ENCODE peak calls at places on chromosomes 7 and 10, in five cellular contexts. U is stomach, A is ovary, E is transverse colon, O is sigmoid colon. C is an unnamed sample.

GRCh38 chr10:88116491-88116890 is 253.1 kb downstream of the PTEN start:
- DNase-seq in U (no peak), A (no peak), E (no peak), O (no peak), C (no peak)

GRCh38 chr7:70060298-70061068 is 462.2 kb downstream of the AUTS2 start:
- DNase-seq in U (no peak), A (no peak), E (no peak), O (no peak), C (no peak)

GRCh38 chr7:44477063-44477830 is 13.2 kb downstream of the NUDCD3 start:
- DNase-seq in U (peak; percentile 59), A (peak; percentile 20), E (peak; percentile 40), O (no peak), C (no peak)

GRCh38 chr10:28687683-28688001 is 10.3 kb downstream of the BAMBI start:
- DNase-seq in U (no peak), A (no peak), E (no peak), O (no peak), C (no peak)

GRCh38 chr10:70513848-70514309 is 35.3 kb downstream of the PALD1 start:
- DNase-seq in U (no peak), A (no peak), E (peak; percentile 53), O (no peak), C (no peak)

GRCh38 chr7:16071246-16071857 is 350.0 kb downstream of the CRPPA start:
- DNase-seq in U (no peak), A (peak; percentile 18), E (peak; percentile 10), O (no peak), C (no peak)

GRCh38 chr7:85310301-85310700 is 123.4 kb upstream of the SEMA3D start:
- DNase-seq in U (no peak), A (no peak), E (no peak), O (no peak), C (no peak)

GRCh38 chr7:135386181-135386580 is 123.7 kb downstream of the CNOT4 start:
- DNase-seq in U (no peak), A (no peak), E (no peak), O (no peak), C (no peak)

GRCh38 chr10:88092975-88093374 is 229.6 kb downstream of the PTEN start:
- DNase-seq in U (peak; percentile 44), A (peak; percentile 20), E (no peak), O (no peak), C (no peak)

GRCh38 chr10:74681917-74682627 is 144.3 kb upstream of the KAT6B start:
- DNase-seq in U (no peak), A (no peak), E (no peak), O (no peak), C (no peak)

GRCh38 chr10:77456414-77456813 is 181.2 kb downstream of the KCNMA1 start:
- DNase-seq in U (peak; percentile 32), A (no peak), E (peak; percentile 48), O (no peak), C (no peak)

GRCh38 chr10:132365102-132365501 is 31.9 kb upstream of the PWWP2B start:
- DNase-seq in U (no peak), A (no peak), E (no peak), O (peak; percentile 47), C (no peak)

GRCh38 chr7:122298618-122299017 is 5.9 kb downstream of the FEZF1 start:
- DNase-seq in U (no peak), A (no peak), E (no peak), O (no peak), C (no peak)

GRCh38 chr10:109931153-109931552 is 7.8 kb upstream of the XPNPEP1 start:
- DNase-seq in U (no peak), A (no peak), E (no peak), O (no peak), C (no peak)

GRCh38 chr10:89207801-89208551 is 859 bp upstream of the CH25H start:
- DNase-seq in U (no peak), A (peak; percentile 58), E (peak; percentile 33), O (peak; percentile 78), C (peak; percentile 93)

GRCh38 chr10:114551310-114551972 is 106.6 kb downstream of the ABLIM1 start:
- DNase-seq in U (peak; percentile 96), A (peak; percentile 63), E (peak; percentile 80), O (peak; percentile 74), C (no peak)

GRCh38 chr7:151225948-151226510 is 976 bp downstream of the ABCF2 start:
- DNase-seq in U (no peak), A (no peak), E (no peak), O (no peak), C (no peak)

GRCh38 chr7:117912421-117912820 is 39.2 kb upstream of the CTTNBP2 start:
- DNase-seq in U (no peak), A (no peak), E (no peak), O (no peak), C (no peak)

GRCh38 chr10:104337527-104337984 is 709 bp downstream of the ITPRIP start:
- DNase-seq in U (no peak), A (peak; percentile 59), E (peak; percentile 63), O (no peak), C (no peak)

GRCh38 chr10:72095195-72095594 is 6.8 kb upstream of the SPOCK2 start:
- DNase-seq in U (no peak), A (no peak), E (no peak), O (no peak), C (no peak)

GRCh38 chr7:138880881-138881577 is 83.0 kb upstream of the ATP6V0A4 start:
- DNase-seq in U (peak; percentile 40), A (no peak), E (no peak), O (no peak), C (no peak)

GRCh38 chr7:28002638-28003037 is 178.0 kb downstream of the JAZF1 start:
- DNase-seq in U (no peak), A (no peak), E (no peak), O (no peak), C (no peak)

GRCh38 chr7:127865466-127865865 is 165.8 kb downstream of the LRRC4 start:
- DNase-seq in U (no peak), A (no peak), E (no peak), O (no peak), C (no peak)

GRCh38 chr7:24911213-24911603 is 68.8 kb downstream of the OSBPL3 start:
- DNase-seq in U (no peak), A (no peak), E (no peak), O (no peak), C (no peak)

GRCh38 chr7:24912874-24913514 is 67.0 kb downstream of the OSBPL3 start:
- DNase-seq in U (peak; percentile 29), A (no peak), E (peak; percentile 36), O (no peak), C (no peak)

GRCh38 chr7:24908757-24909156 is 71.2 kb downstream of the OSBPL3 start:
- DNase-seq in U (no peak), A (no peak), E (no peak), O (no peak), C (no peak)

GRCh38 chr7:24912424-24912823 is 67.6 kb downstream of the OSBPL3 start:
- DNase-seq in U (no peak), A (no peak), E (no peak), O (no peak), C (no peak)

DNA sequence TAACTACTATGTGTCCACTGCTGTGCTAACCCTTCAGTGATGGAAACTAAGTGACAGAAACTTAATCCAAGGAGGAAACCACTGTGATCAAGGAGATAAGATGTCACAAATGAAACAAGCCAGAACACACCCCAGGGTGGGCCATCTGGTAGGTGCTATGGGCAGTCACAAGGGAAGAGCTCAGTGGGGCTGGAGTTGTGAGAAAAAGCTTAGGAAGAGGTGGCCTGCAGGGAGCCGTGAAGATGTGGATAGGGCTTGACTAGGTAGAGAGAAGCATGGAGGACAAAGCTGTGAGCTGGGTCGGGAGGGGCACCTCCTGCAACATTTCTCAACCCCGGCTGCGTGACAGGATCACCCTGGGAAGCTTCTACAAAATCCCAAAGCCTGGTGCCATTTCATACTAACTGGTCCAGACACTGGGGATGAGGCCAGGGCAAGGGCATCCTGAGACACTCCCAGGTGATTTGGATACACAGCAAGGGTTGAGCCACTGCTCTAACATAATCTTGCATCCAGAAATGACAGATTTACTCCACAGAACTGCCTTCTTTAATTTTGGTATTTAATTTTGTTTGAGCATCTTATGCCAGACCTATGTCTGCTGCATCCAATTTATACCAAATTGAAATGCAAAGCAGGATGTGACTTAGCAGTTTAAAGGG is 69.3 kb downstream of the OSBPL3 start:
- DNase-seq in U (no peak), A (no peak), E (no peak), O (no peak), C (no peak)
- TF ChIP-seq EP300 in U (no peak), A (no peak), E (no peak), O (no peak), C (no peak)

DNA sequence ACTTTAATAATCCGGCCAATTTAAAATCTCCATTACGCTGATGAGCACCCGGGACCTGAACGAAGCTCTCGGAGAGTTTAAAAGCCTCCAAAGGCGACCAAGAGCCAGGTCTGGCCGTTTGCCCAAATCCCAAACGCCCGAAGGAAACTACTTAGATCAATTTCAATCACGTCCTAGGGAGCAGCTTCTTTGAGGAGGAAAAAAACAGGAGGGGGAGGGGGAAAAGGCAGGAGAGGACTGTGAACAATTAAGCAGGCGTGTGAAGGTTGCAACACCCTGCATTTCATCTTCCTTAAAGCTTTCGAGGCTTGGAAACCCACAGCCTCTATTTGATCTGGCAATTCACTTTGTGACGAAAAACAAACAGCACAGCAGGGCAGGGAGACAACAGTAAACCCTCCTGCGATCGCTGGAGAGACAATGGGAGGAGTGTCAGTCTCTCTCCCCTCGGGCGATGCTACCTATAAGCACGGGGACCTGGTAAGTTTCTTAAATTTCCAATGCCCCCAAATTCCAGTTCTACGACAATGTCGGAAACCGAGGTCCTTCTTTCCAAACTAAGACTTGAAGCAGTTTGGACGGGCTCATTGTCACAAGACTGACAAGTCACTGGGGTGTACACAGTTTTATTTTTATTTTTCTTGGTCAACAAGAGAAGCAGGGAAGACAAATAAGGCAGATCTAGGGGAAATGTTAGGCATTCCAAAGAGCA is 1.1 kb downstream of the KLF6 start:
- DNase-seq in U (peak; percentile 61), A (peak; percentile 71), E (peak; percentile 74), O (peak; percentile 89), C (no peak)
- TF ChIP-seq POLR2A in U (no peak), A (no peak), E (peak; percentile 65), O (peak; percentile 49), C (peak; percentile 69)

GRCh38 chr10:22669163-22669711 is 45.1 kb downstream of the PIP4K2A start:
- DNase-seq in U (no peak), A (no peak), E (no peak), O (no peak), C (no peak)

GRCh38 chr10:22665329-22665728 is 49.0 kb downstream of the PIP4K2A start:
- DNase-seq in U (no peak), A (no peak), E (no peak), O (no peak), C (no peak)

GRCh38 chr10:22670796-22671195 is 43.6 kb downstream of the PIP4K2A start:
- DNase-seq in U (no peak), A (no peak), E (no peak), O (no peak), C (no peak)

GRCh38 chr10:22666287-22667092 is 47.9 kb downstream of the PIP4K2A start:
- DNase-seq in U (peak; percentile 58), A (no peak), E (peak; percentile 36), O (no peak), C (no peak)

DNA sequence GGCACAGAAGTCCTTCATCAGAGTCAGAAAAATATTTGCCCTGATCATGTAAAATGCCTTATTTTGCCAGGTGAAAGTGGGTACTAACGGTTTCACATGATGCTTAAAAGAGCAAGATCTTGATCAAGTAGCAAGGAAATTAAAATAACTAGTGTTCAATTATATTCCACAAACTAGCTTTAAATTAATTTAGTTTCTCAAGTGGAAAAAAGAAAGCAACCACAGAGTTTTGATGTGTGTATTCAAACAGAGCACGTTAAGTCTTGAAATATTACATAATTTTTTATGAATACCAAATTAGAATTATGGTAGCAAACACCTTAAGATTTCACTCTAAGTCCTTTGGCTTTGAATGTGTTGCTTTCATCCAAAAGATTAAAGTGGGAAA is 47.3 kb downstream of the PIP4K2A start:
- DNase-seq in U (no peak), A (no peak), E (no peak), O (no peak), C (no peak)
- H3K4me3 ChIP-seq in U (no peak overlapping the region), A (no peak overlapping the region), E (no peak overlapping the region), O (no peak overlapping the region), C (no peak overlapping the region)

GRCh38 chr7:137439829-137440433 is 96.4 kb upstream of the PTN start:
- DNase-seq in U (no peak), A (no peak), E (no peak), O (no peak), C (no peak)
- TF ChIP-seq EP300 in U (no peak), A (no peak), E (no peak), O (no peak), C (no peak)